ENCODE peak calls at places on chromosomes 3 and 15, in five cellular contexts. L, V, I, R and P are unnamed samples.

GRCh38 chr15:55253580-55253979 is 36.0 kb downstream of the RAB27A start:
- DNase-seq in R (peak; percentile 79), L (no peak), I (no peak), V (no peak), P (no peak)

GRCh38 chr3:53823956-53824320 is 22.3 kb downstream of the CHDH start:
- DNase-seq in L (no peak), R (no peak), I (no peak), V (no peak), P (no peak)

GRCh38 chr3:39065197-39065596 is 13.4 kb downstream of the WDR48 start:
- DNase-seq in L (peak; percentile 21), R (peak; percentile 46), I (peak; percentile 29), V (no peak), P (no peak)

GRCh38 chr3:12436514-12437222 is 47.6 kb upstream of the TSEN2 start:
- DNase-seq in V (no peak), I (no peak), L (no peak), R (peak; percentile 75), P (no peak)

GRCh38 chr3:39970982-39971381 is 161.6 kb downstream of the MYRIP start:
- DNase-seq in R (no peak), L (no peak), V (no peak), I (no peak), P (no peak)

GRCh38 chr3:25689226-25689625 is 24.5 kb upstream of the TOP2B start:
- DNase-seq in I (peak; percentile 76), L (no peak), V (no peak), R (no peak), P (no peak)

GRCh38 chr3:174862101-174862500 is 3.0 kb downstream of the NAALADL2 start:
- DNase-seq in L (peak; percentile 64), R (no peak), V (no peak), I (peak; percentile 13), P (no peak)

GRCh38 chr3:43155464-43156121 is 49.7 kb upstream of the POMGNT2 start:
- DNase-seq in V (peak; percentile 71), L (peak; percentile 60), I (peak; percentile 68), R (peak; percentile 63), P (peak; percentile 60)

GRCh38 chr3:45664558-45664957 is 24.6 kb upstream of the SACM1L start:
- DNase-seq in V (no peak), R (no peak), L (no peak), I (no peak), P (no peak)

GRCh38 chr15:82832601-82833209 is 23.3 kb downstream of the WHAMM start:
- DNase-seq in V (no peak), I (peak; percentile 45), L (no peak), R (peak; percentile 93), P (no peak)

GRCh38 chr3:147740928-147741327 is 331.8 kb downstream of the ZIC1 start:
- DNase-seq in V (no peak), L (no peak), R (no peak), I (no peak), P (no peak)

GRCh38 chr15:72588096-72588495 is 66.4 kb upstream of the GOLGA6B start:
- DNase-seq in V (no peak), R (no peak), I (no peak), L (no peak), P (no peak)

GRCh38 chr3:158443632-158444031 is 127.4 kb upstream of the MLF1 start:
- DNase-seq in V (no peak), L (no peak), I (no peak), R (no peak), P (no peak)

GRCh38 chr15:78853500-78853899 is 19.2 kb upstream of the MORF4L1 start:
- DNase-seq in V (no peak), L (no peak), R (no peak), I (no peak), P (no peak)

GRCh38 chr3:64824281-64824980 is 136.6 kb upstream of the ADAMTS9 start:
- DNase-seq in L (no peak), R (peak; percentile 48), I (peak; percentile 45), V (no peak), P (no peak)

GRCh38 chr15:36605626-36606263 is 26.3 kb downstream of the CDIN1 start:
- DNase-seq in R (no peak), I (no peak), L (no peak), V (no peak), P (no peak)

GRCh38 chr3:13086594-13086993 is 13.4 kb upstream of the IQSEC1 start:
- DNase-seq in R (no peak), I (no peak), V (no peak), L (no peak), P (no peak)

GRCh38 chr3:78659386-78659987 is 1108.3 kb downstream of the ROBO1 start:
- DNase-seq in L (peak; percentile 24), V (no peak), R (no peak), I (peak; percentile 52), P (no peak)

GRCh38 chr3:100252006-100252405 is 8.8 kb upstream of the TBC1D23 start:
- DNase-seq in L (no peak), I (no peak), R (no peak), V (no peak), P (no peak)

GRCh38 chr3:32586361-32586760 is 15.7 kb upstream of the DYNC1LI1 start:
- DNase-seq in R (no peak), L (no peak), I (no peak), V (no peak), P (no peak)

GRCh38 chr3:193595939-193596487 is 3.0 kb downstream of the OPA1 start:
- DNase-seq in I (no peak), L (no peak), R (no peak), V (no peak), P (no peak)

GRCh38 chr3:34646911-34647465 is 848.6 kb downstream of the PDCD6IP start:
- DNase-seq in R (no peak), I (no peak), V (no peak), L (no peak), P (no peak)

GRCh38 chr15:83358972-83359564 is 74.6 kb upstream of the BNC1 start:
- DNase-seq in I (no peak), V (no peak), R (no peak), L (no peak), P (no peak)

GRCh38 chr15:62524848-62525247 is 359.8 kb upstream of the C2CD4B start:
- DNase-seq in V (no peak), R (no peak), L (no peak), I (no peak), P (no peak)

GRCh38 chr3:17602126-17602525 is 140.3 kb downstream of the TBC1D5 start:
- DNase-seq in I (no peak), R (peak; percentile 57), V (no peak), L (no peak), P (no peak)

GRCh38 chr15:62848631-62849050 is 193.9 kb upstream of the TPM1 start:
- DNase-seq in I (peak; percentile 87), R (peak; percentile 18), V (no peak), L (no peak), P (no peak)

GRCh38 chr3:115913069-115913686 is 289.9 kb downstream of the GAP43 start:
- DNase-seq in V (no peak), L (no peak), I (no peak), R (no peak), P (no peak)

GRCh38 chr15:39874890-39875549 is 45.0 kb downstream of the GPR176 start:
- DNase-seq in L (peak; percentile 43), R (no peak), V (peak; percentile 25), I (peak; percentile 67), P (no peak)

GRCh38 chr3:46935168-46935858 is 41.2 kb downstream of the CCDC12 start:
- DNase-seq in R (peak; percentile 95), L (no peak), V (peak; percentile 96), I (peak; percentile 98), P (peak; percentile 83)

GRCh38 chr3:158909870-158910269 is 108.0 kb downstream of the MFSD1 start:
- DNase-seq in L (no peak), V (no peak), I (no peak), R (peak; percentile 31), P (no peak)

GRCh38 chr3:110624571-110624970 is 447.0 kb upstream of the NECTIN3 start:
- DNase-seq in L (no peak), R (no peak), V (peak; percentile 24), I (peak; percentile 25), P (no peak)

GRCh38 chr3:187066228-187066995 is 72.9 kb downstream of the RPL39L start:
- DNase-seq in L (no peak), R (peak; percentile 16), V (no peak), I (peak; percentile 49), P (no peak)
- TF ChIP-seq CTCF in L (no peak), R (no peak), V (no peak), I (peak; percentile 17), P (peak; percentile 51)

DNA sequence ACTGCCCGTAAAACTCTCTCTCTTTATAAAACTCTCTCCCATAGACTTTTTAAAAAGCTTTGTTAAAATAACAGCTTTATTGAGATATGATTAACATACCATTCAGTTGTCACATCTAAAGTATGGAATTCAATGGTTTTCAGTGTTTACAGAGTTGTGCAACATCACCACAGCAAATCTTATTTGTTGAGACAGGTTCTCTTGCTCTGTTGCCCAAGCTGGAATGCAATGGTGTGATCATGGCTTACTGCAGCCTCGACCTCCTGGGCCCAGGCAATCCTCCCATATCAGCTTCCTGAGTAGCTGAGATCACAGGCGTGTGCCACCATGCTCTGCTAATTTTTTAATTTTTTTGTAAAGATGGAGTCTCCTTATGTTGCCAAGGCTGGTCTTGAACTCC is 35.9 kb upstream of the TRAK1 start:
- DNase-seq in L (no peak), V (no peak), I (no peak), R (peak; percentile 45), P (no peak)
- H3K27ac ChIP-seq in L (no peak overlapping the region), V (no peak overlapping the region), I (no peak overlapping the region), R (no peak overlapping the region), P (peak overlapping the region; percentile 94)

GRCh38 chr3:191997579-191998268 is 536.8 kb downstream of the PYDC2 start:
- DNase-seq in R (no peak), L (no peak), I (no peak), V (no peak), P (no peak)
- H3K9me3 ChIP-seq in R (no peaks in the 10 kb centered on the region), L (no peaks in the 10 kb centered on the region), I (no peaks in the 10 kb centered on the region), V (no peaks in the 10 kb centered on the region), P (peaks cover 16% of the 10 kb centered on the region)

DNA sequence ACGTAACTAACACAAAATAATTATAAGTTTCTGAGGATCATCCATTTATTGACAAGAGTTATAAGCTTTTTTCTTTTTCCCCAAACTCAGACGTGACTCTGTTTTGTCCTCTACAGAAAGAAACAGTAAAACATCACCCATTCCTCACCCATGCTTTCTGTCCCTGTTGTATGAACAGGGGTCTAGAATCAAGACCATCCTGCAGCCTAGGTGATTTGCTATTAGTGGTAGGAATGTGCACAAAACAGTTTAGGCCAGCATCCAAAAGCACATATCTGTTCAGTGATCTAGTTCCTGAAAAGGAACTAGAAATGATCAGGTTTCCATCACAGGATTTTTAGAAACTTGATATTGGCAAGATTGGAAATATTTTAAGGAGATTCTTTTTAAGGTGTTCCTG is 527.6 kb downstream of the SOX2 start:
- DNase-seq in V (no peak), R (no peak), I (no peak), L (no peak), P (no peak)
- TF ChIP-seq CTCF in V (no peak), R (peak; percentile 9), I (no peak), L (no peak), P (no peak)

GRCh38 chr15:66704783-66705113 is 2.7 kb downstream of the SMAD6 start:
- DNase-seq in I (no peak), L (peak; percentile 66), V (peak; percentile 42), R (no peak), P (no peak)
- H3K27ac ChIP-seq in I (no peak overlapping the region), L (no peak overlapping the region), V (peak overlapping the region; percentile 20), R (no peak overlapping the region), P (peak overlapping the region; percentile 94)

DNA sequence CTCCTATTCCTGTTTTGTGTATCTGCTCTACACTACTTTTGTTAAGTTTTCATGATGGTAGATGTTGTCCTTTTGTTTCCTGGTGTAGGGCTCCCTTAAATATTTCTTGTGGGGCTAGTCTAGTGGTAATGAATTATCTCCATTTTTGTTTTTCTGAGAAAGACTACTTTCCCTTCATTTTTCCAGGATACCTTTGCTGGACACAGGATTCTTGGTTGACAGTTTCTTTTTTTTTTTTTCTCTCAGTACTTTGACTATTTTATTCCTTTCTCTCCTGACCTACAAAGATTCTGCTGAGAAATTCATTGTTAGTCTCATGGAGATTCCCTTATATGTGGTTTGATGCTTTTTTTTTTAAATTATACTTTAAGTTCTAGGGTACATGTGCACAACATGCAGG is 38.0 kb downstream of the FAIM start:
- DNase-seq in R (no peak), V (no peak), L (no peak), I (no peak), P (no peak)
- H3K9me3 ChIP-seq in R (peaks cover 4% of the 10 kb centered on the region), V (no peaks in the 10 kb centered on the region), L (no peaks in the 10 kb centered on the region), I (no peaks in the 10 kb centered on the region), P (peaks cover 66% of the 10 kb centered on the region)